ENCODE peak calls at places on chromosome 22, in nine cellular contexts. B, N, X, S, P, V, K, L and O are unnamed samples.
A peak's percentile ranks its signal among the peaks of the same experiment; 100 is the strongest.

GRCh38 chr22:32644252-32645100 is 157.0 kb upstream of the TIMP3 start:
- DNase-seq in L (peak; percentile 30), S (no peak), K (peak; percentile 74), X (peak; percentile 59), P (peak; percentile 17), V (peak; percentile 65), B (peak; percentile 67), N (peak; percentile 62), O (no peak)

GRCh38 chr22:35688913-35689675 is 28.6 kb upstream of the APOL5 start:
- DNase-seq in L (no peak), B (no peak), X (no peak), V (no peak), S (no peak), N (no peak), K (no peak), P (no peak), O (no peak)

GRCh38 chr22:47042116-47042825 is 279.8 kb downstream of the TBC1D22A start:
- DNase-seq in N (no peak), L (no peak), V (peak; percentile 2), B (no peak), K (no peak), X (no peak), P (no peak), S (no peak), O (no peak)

GRCh38 chr22:32698926-32699619 is 102.4 kb upstream of the TIMP3 start:
- DNase-seq in V (peak; percentile 70), B (no peak), X (no peak), K (no peak), P (peak; percentile 6), L (peak; percentile 37), N (peak; percentile 72), S (no peak), O (no peak)

GRCh38 chr22:47883757-47884156 is 1121.3 kb downstream of the TBC1D22A start:
- DNase-seq in B (no peak), S (no peak), N (no peak), V (no peak), K (no peak), L (no peak), X (no peak), P (no peak), O (no peak)

GRCh38 chr22:46622081-46622521 is 1.9 kb downstream of the GRAMD4 start:
- DNase-seq in P (no peak), L (no peak), S (no peak), N (peak; percentile 48), V (peak; percentile 83), B (peak; percentile 60), X (no peak), K (no peak), O (peak; percentile 67)

GRCh38 chr22:41532908-41533825 is 11.1 kb downstream of the POLR3H start:
- DNase-seq in P (peak; percentile 58), L (peak; percentile 78), V (peak; percentile 84), X (peak; percentile 95), K (peak; percentile 78), N (peak; percentile 56), B (peak; percentile 64), S (no peak), O (peak; percentile 49)

GRCh38 chr22:27116295-27116694 is 458.9 kb downstream of the MIAT start:
- DNase-seq in K (no peak), X (no peak), V (no peak), L (no peak), P (no peak), S (no peak), B (no peak), N (no peak), O (no peak)

GRCh38 chr22:36197601-36198146 is 3.9 kb downstream of the APOL4 start:
- DNase-seq in X (peak; percentile 61), P (no peak), B (no peak), S (no peak), N (no peak), V (no peak), L (no peak), K (no peak), O (no peak)

GRCh38 chr22:25818541-25818940 is 76.6 kb downstream of the MYO18B start:
- DNase-seq in X (no peak), K (no peak), S (no peak), L (no peak), P (no peak), B (no peak), V (no peak), N (no peak), O (no peak)

GRCh38 chr22:40965936-40966557 is 14.9 kb downstream of the RBX1 start:
- DNase-seq in V (no peak), L (no peak), P (no peak), S (no peak), B (no peak), K (no peak), X (no peak), N (no peak), O (no peak)

GRCh38 chr22:41672780-41673509 is 15.7 kb downstream of the SNU13 start:
- DNase-seq in B (no peak), K (no peak), S (no peak), P (no peak), X (no peak), L (no peak), N (no peak), V (no peak), O (no peak)

DNA sequence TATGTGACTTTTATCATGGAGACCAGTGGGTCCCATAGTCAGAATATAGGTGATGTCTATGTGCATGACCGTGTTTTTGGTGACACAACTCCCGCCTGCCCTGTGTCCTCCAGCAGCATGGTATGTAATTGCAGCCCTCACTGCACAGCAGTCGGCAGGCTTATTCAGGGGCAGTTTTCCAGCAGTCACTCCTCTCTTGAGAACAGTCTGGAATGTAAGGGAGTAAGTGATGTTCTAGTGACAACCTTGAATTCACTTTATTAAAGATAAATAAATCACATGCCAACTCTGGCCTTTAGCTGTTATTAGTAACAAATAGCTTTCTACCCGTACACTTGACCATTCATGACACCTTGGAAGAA is 27.9 kb downstream of the ZNRF3 start:
- DNase-seq in X (no peak), S (no peak), L (no peak), V (no peak), N (no peak), K (no peak), B (no peak), P (no peak), O (no peak)
- H3K27ac ChIP-seq in X (no peak overlapping the region), S (no peak overlapping the region), L (no peak overlapping the region), V (peak overlapping the region; percentile 47), N (peak overlapping the region; percentile 80), K (peak overlapping the region; percentile 66), B (peak overlapping the region; percentile 52), P (peak overlapping the region; percentile 65), O (peak overlapping the region; percentile 87)

GRCh38 chr22:23108324-23109078 is 33.3 kb downstream of the RSPH14 start:
- DNase-seq in K (no peak), V (no peak), X (no peak), L (no peak), B (no peak), N (no peak), P (no peak), S (no peak), O (no peak)
- H3K27ac ChIP-seq in K (no peak overlapping the region), V (no peak overlapping the region), X (no peak overlapping the region), L (no peak overlapping the region), B (no peak overlapping the region), N (no peak overlapping the region), P (no peak overlapping the region), S (no peak overlapping the region), O (no peak overlapping the region)

GRCh38 chr22:49848690-49849160 is 4.9 kb upstream of the ZBED4 start:
- DNase-seq in X (no peak), V (no peak), K (no peak), L (no peak), N (no peak), S (no peak), P (no peak), B (no peak), O (no peak)

GRCh38 chr22:49849161-49850020 is 4.3 kb upstream of the ZBED4 start:
- DNase-seq in B (no peak), V (no peak), S (no peak), L (peak; percentile 43), N (no peak), X (no peak), P (no peak), K (no peak), O (no peak)

GRCh38 chr22:49850021-49850911 is 3.4 kb upstream of the ZBED4 start:
- DNase-seq in X (no peak), N (no peak), V (no peak), S (no peak), P (no peak), L (no peak), B (no peak), K (no peak), O (no peak)

GRCh38 chr22:49852898-49853894 is at the start of gene ZBED4:
- DNase-seq in N (peak; percentile 94), B (peak; percentile 98), P (peak; percentile 98), X (peak; percentile 99), K (peak; percentile 95), V (peak; percentile 100), L (peak; percentile 98), S (peak; percentile 84), O (peak; percentile 91)

DNA sequence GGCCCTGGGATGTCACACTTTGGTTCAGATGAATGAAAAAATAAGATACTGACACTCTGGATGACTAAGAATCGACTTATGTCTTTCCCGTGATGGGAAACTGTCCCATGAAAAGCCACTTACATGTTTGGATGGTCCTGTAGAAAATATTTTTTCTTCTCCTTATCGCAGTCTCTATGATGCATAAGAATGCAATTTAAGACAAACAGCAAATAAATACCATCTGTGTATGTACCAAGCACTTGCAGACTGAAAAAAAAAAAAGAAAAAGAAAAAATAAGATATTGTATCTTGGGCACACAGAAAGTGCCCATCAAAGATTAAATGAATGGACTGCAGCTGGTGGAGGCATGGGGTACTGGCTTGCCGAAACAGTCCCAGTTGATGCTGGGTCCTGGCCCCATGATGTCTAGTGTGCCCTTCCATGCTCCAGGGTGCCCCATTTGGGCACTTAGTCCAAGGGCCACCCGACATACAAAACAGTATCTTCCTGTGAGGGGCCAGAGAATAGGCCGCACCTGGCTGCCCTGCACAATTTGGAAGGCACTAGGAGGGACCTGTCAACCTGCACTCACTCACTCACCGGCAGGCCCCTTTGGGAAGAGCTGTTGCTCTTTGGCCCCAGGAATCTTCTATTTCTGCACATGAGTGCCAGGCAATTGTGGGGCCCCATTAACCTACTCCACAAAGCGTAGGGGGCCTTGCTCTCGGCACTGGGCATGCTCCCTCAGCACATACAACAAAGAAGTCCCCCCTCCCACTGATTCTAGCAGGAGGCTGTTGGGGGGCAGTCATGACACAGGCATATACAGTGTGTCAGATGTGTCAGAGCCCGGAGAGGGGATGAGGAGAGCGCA is 2.5 kb upstream of the ZBED4 start:
- DNase-seq in L (no peak), B (no peak), S (no peak), K (no peak), X (peak; percentile 29), V (no peak), N (no peak), P (no peak), O (no peak)
- H3K27ac ChIP-seq in L (no peak overlapping the region), B (no peak overlapping the region), S (no peak overlapping the region), K (no peak overlapping the region), X (no peak overlapping the region), V (no peak overlapping the region), N (no peak overlapping the region), P (no peak overlapping the region), O (no peak overlapping the region)

DNA sequence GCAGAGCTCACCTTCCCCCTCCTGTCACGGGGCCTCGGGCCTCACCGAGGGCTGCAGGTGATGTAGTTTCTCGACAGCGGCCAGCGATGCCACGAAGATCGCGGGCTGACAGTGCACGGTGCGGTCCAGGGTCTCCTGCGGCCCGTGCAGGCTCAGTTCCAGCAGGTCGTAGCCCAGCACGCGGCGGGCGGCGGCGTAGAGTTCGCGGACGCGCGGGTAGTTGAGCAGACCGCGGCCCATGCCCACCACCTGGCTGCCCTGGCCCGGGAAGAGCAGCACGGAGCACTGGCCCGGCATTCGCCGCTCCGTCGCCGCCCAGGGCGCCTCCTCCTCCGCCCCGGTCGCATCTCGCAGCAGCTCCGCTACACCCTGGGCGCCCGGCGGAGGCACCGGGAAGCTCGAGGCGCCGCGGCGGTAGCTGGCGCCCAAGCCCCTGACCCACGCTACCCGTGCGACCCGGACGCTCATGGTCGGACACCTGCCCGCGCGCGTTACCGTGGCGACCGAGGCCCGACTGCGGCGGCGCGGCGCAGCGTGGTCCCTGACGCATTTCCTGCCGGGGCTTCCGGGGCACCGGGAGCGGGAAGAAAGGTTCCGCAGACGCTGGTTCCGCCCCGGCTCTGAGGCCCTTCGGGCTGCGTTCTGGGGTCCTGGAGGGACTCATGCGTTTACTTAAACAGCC is at the start of gene MCAT:
- DNase-seq in S (peak; percentile 28), K (peak; percentile 75), P (peak; percentile 80), L (peak; percentile 85), N (peak; percentile 80), V (peak; percentile 86), X (peak; percentile 91), B (peak; percentile 91), O (peak; percentile 84)
- H3K27ac ChIP-seq in S (peak within 1 kb of the TSS; percentile 70), K (peak within 1 kb of the TSS; percentile 60), P (peak within 1 kb of the TSS; percentile 41), L (peak within 1 kb of the TSS; percentile 49), N (peak within 1 kb of the TSS; percentile 61), V (peak within 1 kb of the TSS; percentile 50), X (peak within 1 kb of the TSS; percentile 60), B (peak within 1 kb of the TSS; percentile 85), O (peak within 1 kb of the TSS; percentile 82)